ENCODE peak calls at places on chromosomes 5 and 9, in ten cellular contexts. P is K562, G is DND-41, O is endodermal cell, C is neural progenitor cell, Z is HCT116, T is IMR-90, U is astrocyte, A is endothelial cell of umbilical vein, I is keratinocyte. N is an unnamed sample.

GRCh38 chr5:14171091-14171490 is 27.9 kb downstream of the TRIO start:
- DNase-seq in U (no peak), O (no peak), A (no peak), C (no peak), T (peak; percentile 74), I (no peak), G (no peak), P (no peak), Z (no peak), N (no peak)

GRCh38 chr9:137506702-137507171 is 43.5 kb downstream of the PNPLA7 start:
- DNase-seq in G (no peak), Z (no peak), U (peak; percentile 49), T (peak; percentile 38), P (no peak), C (no peak), A (no peak), I (no peak), O (no peak), N (no peak)

GRCh38 chr9:6072442-6072841 is 57.0 kb upstream of the RANBP6 start:
- DNase-seq in Z (no peak), O (no peak), I (no peak), G (no peak), U (no peak), C (no peak), T (no peak), P (no peak), A (no peak), N (no peak)

GRCh38 chr9:31210982-31211570 is 1173.4 kb upstream of the ACO1 start:
- DNase-seq in G (no peak), U (no peak), P (no peak), C (peak; percentile 10), Z (no peak), O (peak; percentile 62), A (no peak), T (no peak), I (no peak), N (peak; percentile 57)

GRCh38 chr5:98905857-98906688 is 22.7 kb downstream of the CHD1 start:
- DNase-seq in T (peak; percentile 59), C (peak; percentile 45), A (peak; percentile 66), I (no peak), P (peak; percentile 56), G (no peak), O (no peak), Z (no peak), U (peak; percentile 16), N (no peak)

GRCh38 chr5:90307386-90308181 is 102.0 kb downstream of the CETN3 start:
- DNase-seq in O (no peak), I (no peak), U (peak; percentile 51), C (no peak), P (no peak), T (no peak), G (no peak), A (no peak), Z (no peak), N (no peak)

GRCh38 chr5:172903790-172904189 is 55.4 kb upstream of the RPL26L1 start:
- DNase-seq in A (peak; percentile 84), G (no peak), U (peak; percentile 96), T (peak; percentile 96), P (peak; percentile 16), Z (peak; percentile 7), C (no peak), O (no peak), I (peak; percentile 95), N (no peak)

GRCh38 chr5:16934123-16934522 is 2.0 kb downstream of the MYO10 start:
- DNase-seq in C (peak; percentile 94), T (peak; percentile 80), G (peak; percentile 16), A (peak; percentile 86), I (no peak), U (no peak), Z (peak; percentile 63), P (peak; percentile 53), O (peak; percentile 94), N (peak; percentile 79)

GRCh38 chr5:145965804-145966203 is 29.4 kb downstream of the SH3RF2 start:
- DNase-seq in G (no peak), T (no peak), U (no peak), I (no peak), O (no peak), P (no peak), A (no peak), C (no peak), Z (no peak), N (no peak)

GRCh38 chr9:106697390-106697789 is 165.6 kb upstream of the ZNF462 start:
- DNase-seq in U (no peak), G (no peak), T (no peak), A (no peak), O (peak; percentile 35), Z (no peak), C (no peak), I (no peak), P (no peak), N (no peak)

GRCh38 chr5:72195581-72195980 is 88.3 kb downstream of the MAP1B start:
- DNase-seq in O (no peak), I (no peak), Z (no peak), P (no peak), A (no peak), G (no peak), T (no peak), U (no peak), C (no peak), N (no peak)

GRCh38 chr5:43432486-43433365 is 20.5 kb upstream of the CCL28 start:
- DNase-seq in C (no peak), U (peak; percentile 90), T (peak; percentile 52), Z (peak; percentile 31), I (peak; percentile 79), O (peak; percentile 63), P (no peak), A (no peak), G (no peak), N (peak; percentile 92)

GRCh38 chr5:151068189-151068570 is 12.7 kb downstream of the TNIP1 start:
- DNase-seq in G (no peak), I (no peak), T (peak; percentile 53), P (no peak), C (no peak), U (no peak), Z (no peak), O (no peak), A (peak; percentile 18), N (no peak)

GRCh38 chr9:4585135-4585534 is 77.0 kb upstream of the PLPP6 start:
- DNase-seq in I (no peak), O (peak; percentile 64), C (no peak), P (no peak), A (no peak), U (no peak), Z (no peak), G (no peak), T (no peak), N (no peak)

GRCh38 chr9:111599948-111600343 is 499 bp upstream of the PTGR1 start:
- DNase-seq in T (no peak), A (no peak), Z (no peak), G (no peak), U (no peak), C (no peak), I (no peak), P (no peak), O (no peak), N (no peak)
- H3K9ac ChIP-seq in T (peak overlapping the region; percentile 92), A (peak overlapping the region; percentile 91), Z (no peak overlapping the region), G (no peak overlapping the region), U (peak overlapping the region; percentile 79), C (no peak overlapping the region), I (peak overlapping the region; percentile 85), P (no peak overlapping the region), O (peak overlapping the region; percentile 85), N (peak overlapping the region; percentile 96)

GRCh38 chr5:149797897-149798296 is 67.8 kb downstream of the PPARGC1B start:
- DNase-seq in O (no peak), C (no peak), U (no peak), Z (no peak), G (no peak), A (no peak), I (no peak), T (no peak), P (no peak), N (no peak)
- H3K4me1 ChIP-seq in O (peaks cover 9% of the 10 kb centered on the region), C (peaks cover 24% of the 10 kb centered on the region), U (peaks cover 7% of the 10 kb centered on the region), Z (peaks cover 13% of the 10 kb centered on the region), G (no peaks in the 10 kb centered on the region), A (peaks cover 5% of the 10 kb centered on the region), I (peaks cover 11% of the 10 kb centered on the region), T (peaks cover 7% of the 10 kb centered on the region), P (peaks cover 54% of the 10 kb centered on the region), N (peaks cover 22% of the 10 kb centered on the region)

DNA sequence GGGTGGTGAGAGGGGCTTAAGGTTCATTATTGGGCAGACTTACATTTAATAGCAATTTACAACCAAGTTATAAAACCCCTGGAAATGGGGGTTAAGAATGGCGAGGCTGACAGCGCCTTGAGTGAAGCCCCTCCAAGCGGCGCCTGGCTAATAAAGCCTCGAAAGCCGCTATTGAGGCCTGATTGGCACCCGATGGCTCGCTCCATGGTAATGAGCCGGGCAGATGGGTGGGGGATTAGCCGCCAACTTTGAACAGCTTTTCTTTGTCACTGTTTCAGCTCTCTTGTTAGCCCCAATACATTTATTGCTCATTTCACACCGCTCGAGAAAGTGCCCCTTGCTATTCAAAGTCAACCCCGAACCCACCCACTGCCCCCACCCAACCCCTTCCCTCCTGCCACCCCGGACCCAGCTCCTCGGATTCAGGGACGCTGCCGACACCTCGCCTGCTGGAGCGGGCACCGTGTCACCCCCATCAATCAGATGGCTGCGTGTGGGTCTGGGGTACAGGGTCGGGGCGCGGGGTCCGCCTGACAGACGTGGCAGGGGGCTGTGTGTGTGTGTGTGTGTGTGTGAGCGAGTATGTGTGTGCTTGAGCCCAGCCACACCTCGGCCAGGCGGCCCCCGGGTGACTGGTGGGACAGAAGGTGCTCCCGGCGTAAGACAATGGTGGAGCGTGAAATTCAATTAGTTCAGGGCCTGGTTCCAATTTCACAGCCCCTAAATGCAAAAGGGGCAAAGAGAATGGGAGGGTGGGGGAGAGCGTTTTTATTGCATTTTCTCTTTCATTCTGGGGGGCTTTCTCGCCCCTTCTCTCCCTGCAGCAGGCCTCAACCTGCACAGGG is 34.2 kb downstream of the ASS1 start:
- DNase-seq in T (no peak), O (no peak), G (no peak), U (no peak), Z (no peak), C (peak; percentile 82), A (no peak), I (no peak), P (no peak), N (no peak)
- H3K4me3 ChIP-seq in T (no peak overlapping the region), O (no peak overlapping the region), G (no peak overlapping the region), U (no peak overlapping the region), Z (no peak overlapping the region), C (no peak overlapping the region), A (no peak overlapping the region), I (no peak overlapping the region), P (no peak overlapping the region), N (no peak overlapping the region)

GRCh38 chr9:78144663-78145377 is 91.1 kb upstream of the CEP78 start:
- DNase-seq in T (no peak), G (no peak), U (peak; percentile 48), P (no peak), A (peak; percentile 98), C (no peak), Z (no peak), I (no peak), O (no peak), N (no peak)

GRCh38 chr9:78144008-78144381 is 91.9 kb upstream of the CEP78 start:
- DNase-seq in U (no peak), I (no peak), C (no peak), Z (no peak), O (no peak), A (no peak), T (no peak), G (no peak), P (no peak), N (no peak)

GRCh38 chr9:78149738-78150291 is 86.1 kb upstream of the CEP78 start:
- DNase-seq in Z (no peak), O (no peak), I (no peak), U (no peak), T (no peak), C (no peak), A (no peak), P (no peak), G (no peak), N (peak; percentile 46)

GRCh38 chr9:78143281-78144007 is 92.4 kb upstream of the CEP78 start:
- DNase-seq in U (no peak), I (no peak), C (peak; percentile 45), A (peak; percentile 57), P (no peak), T (no peak), O (no peak), G (no peak), Z (no peak), N (no peak)

GRCh38 chr9:78146241-78146640 is 89.6 kb upstream of the CEP78 start:
- DNase-seq in Z (no peak), P (no peak), G (no peak), C (no peak), U (peak; percentile 77), I (no peak), A (no peak), T (peak; percentile 34), O (no peak), N (no peak)
- H3K9ac ChIP-seq in Z (no peak overlapping the region), P (no peak overlapping the region), G (no peak overlapping the region), C (no peak overlapping the region), U (no peak overlapping the region), I (no peak overlapping the region), A (no peak overlapping the region), T (no peak overlapping the region), O (no peak overlapping the region), N (no peak overlapping the region)

N was measured in kidney.